ENCODE peak calls at places on chromosomes 1 and 21, in four cellular contexts. One of them, this sample, is unnamed.

GRCh38 chr21:39911286-39911685 is 44.0 kb downstream of the PCP4 start:
- DNase-seq in substantia nigra: no peak
- DNase-seq in PC-3: peak; percentile 12
- DNase-seq in RWPE1: no peak
- DNase-seq in this sample: no peak

GRCh38 chr1:230891413-230891812 is 23.1 kb upstream of the C1orf198 start:
- DNase-seq in substantia nigra: no peak
- DNase-seq in PC-3: peak; percentile 28
- DNase-seq in RWPE1: peak; percentile 22
- DNase-seq in this sample: no peak

GRCh38 chr1:47745725-47746609 is 251.2 kb downstream of the TRABD2B start:
- DNase-seq in substantia nigra: no peak
- DNase-seq in PC-3: no peak
- DNase-seq in RWPE1: no peak
- DNase-seq in this sample: no peak

GRCh38 chr1:3992103-3992556 is 92.1 kb upstream of the C1orf174 start:
- DNase-seq in substantia nigra: no peak
- DNase-seq in PC-3: no peak
- DNase-seq in RWPE1: no peak
- DNase-seq in this sample: no peak

GRCh38 chr21:37198989-37199924 is 67.9 kb downstream of the VPS26C start:
- DNase-seq in substantia nigra: no peak
- DNase-seq in PC-3: peak; percentile 91
- DNase-seq in RWPE1: peak; percentile 41
- DNase-seq in this sample: no peak

GRCh38 chr1:12615166-12615915 is 2.7 kb downstream of the DHRS3 start:
- DNase-seq in substantia nigra: no peak
- DNase-seq in PC-3: peak; percentile 14
- DNase-seq in RWPE1: no peak
- DNase-seq in this sample: peak; percentile 62

GRCh38 chr1:160665330-160666078 is 18.7 kb upstream of the SLAMF1 start:
- DNase-seq in substantia nigra: no peak
- DNase-seq in PC-3: no peak
- DNase-seq in RWPE1: no peak
- DNase-seq in this sample: no peak

GRCh38 chr1:145906954-145907755 is 2.7 kb downstream of the ITGA10 start:
- DNase-seq in substantia nigra: no peak
- DNase-seq in PC-3: no peak
- DNase-seq in RWPE1: no peak
- DNase-seq in this sample: no peak

GRCh38 chr1:233364695-233365539 is 37.4 kb downstream of the MAP3K21 start:
- DNase-seq in substantia nigra: no peak
- DNase-seq in PC-3: peak; percentile 65
- DNase-seq in RWPE1: peak; percentile 16
- DNase-seq in this sample: no peak

GRCh38 chr1:114505148-114505561 is 5.8 kb downstream of the TRIM33 start:
- DNase-seq in substantia nigra: no peak
- DNase-seq in PC-3: peak; percentile 13
- DNase-seq in RWPE1: no peak
- DNase-seq in this sample: no peak

GRCh38 chr1:2943686-2944260 is 77.5 kb upstream of the ACTRT2 start:
- DNase-seq in substantia nigra: no peak
- DNase-seq in PC-3: no peak
- DNase-seq in RWPE1: no peak
- DNase-seq in this sample: no peak

GRCh38 chr21:34996304-34997081 is 52.6 kb downstream of the RUNX1 start:
- DNase-seq in substantia nigra: no peak
- DNase-seq in PC-3: no peak
- DNase-seq in RWPE1: no peak
- DNase-seq in this sample: no peak

GRCh38 chr1:95018602-95019369 is 54.0 kb downstream of the ALG14 start:
- DNase-seq in substantia nigra: no peak
- DNase-seq in PC-3: peak; percentile 49
- DNase-seq in RWPE1: peak; percentile 30
- DNase-seq in this sample: no peak

This sample was measured in Ammon's horn.